ENCODE peak calls at places on chromosomes 3 and 15, in nine cellular contexts. T, G, I, U, H, X, Q, M and P are unnamed samples.

GRCh38 chr3:127588675-127589577 is 1.6 kb downstream of the TPRA1 start:
- DNase-seq in G (peak), I (no peak), U (no peak), X (no peak), M (peak), Q (no peak), T (peak), H (no peak), P (peak)

GRCh38 chr15:72473670-72474465 is at the start of gene ARIH1:
- DNase-seq in U (peak), M (peak), G (peak), Q (peak), H (peak), T (peak), I (peak), X (peak), P (peak)

GRCh38 chr15:69853572-69853971 is 244.1 kb downstream of the TLE3 start:
- DNase-seq in X (no peak), M (peak), G (no peak), U (no peak), T (peak), I (no peak), Q (no peak), H (no peak), P (peak)

GRCh38 chr15:83205725-83206324 is 1.8 kb downstream of the HDGFL3 start:
- DNase-seq in I (no peak), X (no peak), H (no peak), Q (no peak), T (no peak), M (no peak), U (no peak), G (no peak), P (peak)

GRCh38 chr3:65672876-65673815 is 365.6 kb downstream of the MAGI1 start:
- DNase-seq in M (peak), T (peak), Q (peak), X (peak), G (peak), I (peak), U (no peak), H (no peak), P (peak)

GRCh38 chr15:56295433-56295832 is 51.8 kb upstream of the RFX7 start:
- DNase-seq in M (no peak), I (no peak), T (no peak), Q (no peak), U (no peak), H (no peak), G (no peak), X (no peak), P (no peak)

GRCh38 chr15:27589260-27589659 is 509.9 kb downstream of the OCA2 start:
- DNase-seq in X (no peak), U (no peak), M (no peak), H (no peak), I (no peak), T (no peak), Q (peak), G (no peak), P (no peak)

GRCh38 chr3:129827765-129828164 is 65.7 kb downstream of the TMCC1 start:
- DNase-seq in U (peak), G (no peak), T (no peak), Q (no peak), H (peak), I (no peak), X (no peak), M (no peak), P (no peak)

GRCh38 chr3:57727096-57727495 is 29.0 kb upstream of the SLMAP start:
- DNase-seq in X (no peak), T (no peak), G (no peak), U (no peak), I (no peak), Q (no peak), M (no peak), H (no peak), P (no peak)